ENCODE peak calls at places on chromosomes 12 and 14, in six cellular contexts. I is iPS DF 19.7; W is ELR; V is omental fat pad; E is activated T-cell treated with anti-CD3 and anti-CD28 coated beads, Interleukin-2, amount 50 U/mL, for 24 hours; Y is adipocyte. U is an unnamed sample.

GRCh38 chr12:88707800-88708199 is 127.5 kb upstream of the KITLG start:
- DNase-seq in W (no peak), V (no peak), I (no peak), E (no peak), Y (no peak), U (no peak)

GRCh38 chr12:43836455-43836989 is 641 bp downstream of the TMEM117 start:
- DNase-seq in E (no peak), V (no peak), W (peak), Y (peak), I (no peak), U (peak)

GRCh38 chr12:4275869-4276253 is 2.3 kb downstream of the CCND2 start:
- DNase-seq in I (no peak), W (no peak), E (no peak), V (no peak), Y (no peak), U (no peak)

GRCh38 chr14:100844846-100845245 is 18.9 kb downstream of the MEG3 start:
- DNase-seq in E (no peak), V (no peak), I (no peak), W (no peak), Y (no peak), U (no peak)

GRCh38 chr14:93719234-93719633 is 69.1 kb downstream of the PRIMA1 start:
- DNase-seq in E (no peak), Y (no peak), W (no peak), I (no peak), V (no peak), U (no peak)

GRCh38 chr12:130992979-130993538 is 39.4 kb downstream of the ADGRD1 start:
- DNase-seq in E (no peak), I (no peak), Y (no peak), W (no peak), V (no peak), U (no peak)

GRCh38 chr12:51183349-51183748 is 10.4 kb upstream of the TFCP2 start:
- DNase-seq in V (no peak), E (no peak), Y (no peak), W (no peak), I (no peak), U (no peak)

GRCh38 chr12:53944907-53945847 is 6.5 kb downstream of the HOXC13 start:
- DNase-seq in I (no peak), E (no peak), Y (no peak), V (no peak), W (no peak), U (no peak)

GRCh38 chr12:26799741-26800140 is 33.3 kb downstream of the ITPR2 start:
- DNase-seq in V (no peak), Y (no peak), I (no peak), W (no peak), E (no peak), U (no peak)

GRCh38 chr14:69318241-69318640 is 58.3 kb downstream of the GALNT16 start:
- DNase-seq in I (no peak), V (no peak), Y (no peak), E (peak), W (no peak), U (no peak)

GRCh38 chr12:70812124-70812523 is 108.4 kb downstream of the PTPRR start:
- DNase-seq in I (no peak), E (no peak), V (no peak), Y (no peak), W (no peak), U (no peak)

GRCh38 chr14:100416921-100417451 is 93.8 kb downstream of the SLC25A47 start:
- DNase-seq in V (no peak), Y (peak), E (peak), W (peak), I (no peak), U (no peak)

GRCh38 chr14:104326848-104327247 is 188.5 kb downstream of the KIF26A start:
- DNase-seq in V (no peak), W (no peak), Y (no peak), E (no peak), I (no peak), U (peak)

GRCh38 chr14:21748869-21749303 is 75.3 kb upstream of the OR4E1 start:
- DNase-seq in V (no peak), E (peak), W (peak), I (peak), Y (peak), U (peak)

GRCh38 chr14:20662968-20663731 is 21.2 kb upstream of the RNASE4 start:
- DNase-seq in E (peak), V (no peak), I (no peak), W (peak), Y (peak), U (no peak)

GRCh38 chr12:90679674-90680073 is 275.3 kb downstream of the CCER1 start:
- DNase-seq in E (no peak), W (no peak), I (no peak), Y (no peak), V (no peak), U (no peak)

GRCh38 chr12:14716848-14717444 is 20.5 kb upstream of the GUCY2C start:
- DNase-seq in W (peak), E (peak), I (peak), Y (peak), V (no peak), U (peak)

GRCh38 chr12:124191024-124191359 is 103.9 kb upstream of the RFLNA start:
- DNase-seq in V (no peak), I (peak), Y (no peak), W (peak), E (no peak), U (no peak)